ENCODE peak calls at places on chromosomes 13 and 19, in four cellular contexts. K is mammary epithelial cell, Y is astrocyte, C is fibroblast of lung. P is an unnamed sample.

GRCh38 chr13:74570834-74571233 is 436.6 kb upstream of the KLF12 start:
- DNase-seq in C (peak; percentile 95), K (peak; percentile 23), Y (peak; percentile 11), P (no peak)

GRCh38 chr19:11151181-11151580 is 4.4 kb downstream of the SPC24 start:
- DNase-seq in Y (no peak), C (no peak), K (no peak), P (no peak)

GRCh38 chr13:59744747-59745394 is 418.9 kb downstream of the DIAPH3 start:
- DNase-seq in Y (no peak), C (peak; percentile 20), K (no peak), P (no peak)

GRCh38 chr13:21980049-21980448 is 309.2 kb downstream of the FGF9 start:
- DNase-seq in C (no peak), K (no peak), Y (no peak), P (no peak)

GRCh38 chr19:15115080-15115479 is 7.9 kb downstream of the SYDE1 start:
- DNase-seq in C (peak; percentile 85), Y (no peak), K (no peak), P (no peak)

GRCh38 chr19:6041991-6042421 is 64.1 kb upstream of the RANBP3 start:
- DNase-seq in Y (no peak), K (no peak), C (no peak), P (no peak)

GRCh38 chr19:29837448-29837961 is 25.7 kb downstream of the CCNE1 start:
- DNase-seq in Y (no peak), K (no peak), C (no peak), P (no peak)

GRCh38 chr13:102495663-102496062 is 93.8 kb upstream of the FGF14 start:
- DNase-seq in K (no peak), C (no peak), Y (no peak), P (no peak)

GRCh38 chr13:110524484-110525254 is 36.9 kb downstream of the RAB20 start:
- DNase-seq in C (no peak), K (peak; percentile 29), Y (no peak), P (no peak)

GRCh38 chr19:15260939-15261338 is 28.7 kb upstream of the EPHX3 start:
- DNase-seq in K (no peak), Y (no peak), C (no peak), P (no peak)

GRCh38 chr19:6577410-6578125 is 13.4 kb downstream of the CD70 start:
- DNase-seq in K (peak; percentile 82), C (peak; percentile 18), Y (no peak), P (peak; percentile 12)

GRCh38 chr19:16671652-16672274 is 10.8 kb downstream of the TMEM38A start:
- DNase-seq in C (no peak), Y (no peak), K (no peak), P (no peak)

GRCh38 chr13:27053902-27054595 is 117.6 kb downstream of the USP12 start:
- DNase-seq in Y (peak; percentile 86), K (peak; percentile 89), C (peak; percentile 73), P (peak; percentile 18)

GRCh38 chr19:38728752-38729541 is 15.3 kb downstream of the CAPN12 start:
- DNase-seq in K (no peak), C (no peak), Y (no peak), P (no peak)

GRCh38 chr13:22793598-22794134 is 387.1 kb upstream of the SGCG start:
- DNase-seq in C (no peak), K (no peak), Y (peak; percentile 10), P (no peak)

GRCh38 chr13:27636624-27637288 is 15.1 kb downstream of the POLR1D start:
- DNase-seq in C (peak; percentile 47), Y (peak; percentile 62), K (peak; percentile 57), P (peak; percentile 42)

GRCh38 chr13:44516771-44517170 is 59.4 kb downstream of the TSC22D1 start:
- DNase-seq in K (no peak), Y (no peak), C (no peak), P (no peak)

GRCh38 chr19:38917921-38918491 is 6.0 kb upstream of the CCER2 start:
- DNase-seq in Y (no peak), K (no peak), C (no peak), P (no peak)

GRCh38 chr19:57903298-57904174 is 12.9 kb downstream of the ZNF417 start:
- DNase-seq in C (peak; percentile 76), K (peak; percentile 26), Y (peak; percentile 21), P (peak; percentile 19)

GRCh38 chr13:80040219-80040976 is 300.5 kb downstream of the SPRY2 start:
- DNase-seq in Y (peak; percentile 100), C (peak; percentile 96), K (peak; percentile 99), P (peak; percentile 91)

GRCh38 chr19:41327499-41328156 is 17.7 kb downstream of the CCDC97 start:
- DNase-seq in Y (peak; percentile 58), C (peak; percentile 22), K (peak; percentile 88), P (peak; percentile 88)

GRCh38 chr19:35257113-35257461 is 8.3 kb downstream of the LSR start:
- DNase-seq in C (no peak), K (no peak), Y (no peak), P (no peak)

GRCh38 chr13:98557934-98558630 is 18.8 kb downstream of the STK24 start:
- DNase-seq in C (no peak), Y (peak; percentile 65), K (no peak), P (no peak)

GRCh38 chr13:67258482-67258881 is 28.3 kb upstream of the PCDH9 start:
- DNase-seq in C (no peak), K (peak; percentile 1), Y (no peak), P (no peak)

GRCh38 chr19:10329555-10329954 is 3.8 kb downstream of the RAVER1 start:
- DNase-seq in Y (no peak), K (no peak), C (no peak), P (no peak)

GRCh38 chr19:1748115-1748702 is 5.1 kb upstream of the ONECUT3 start:
- DNase-seq in K (no peak), C (no peak), Y (no peak), P (no peak)

GRCh38 chr13:67841071-67841470 is 610.9 kb upstream of the PCDH9 start:
- DNase-seq in C (no peak), Y (no peak), K (no peak), P (no peak)

GRCh38 chr13:113288880-113289279 is 8.2 kb upstream of the LAMP1 start:
- DNase-seq in Y (no peak), K (peak; percentile 66), C (no peak), P (no peak)

GRCh38 chr19:19040417-19040816 is 7.0 kb downstream of the ARMC6 start:
- DNase-seq in K (no peak), C (peak; percentile 97), Y (peak; percentile 59), P (no peak)

GRCh38 chr13:90135558-90135957 is 1211.9 kb upstream of the MIR17HG start:
- DNase-seq in Y (no peak), K (no peak), C (no peak), P (no peak)

GRCh38 chr13:45162194-45162593 is 38.7 kb downstream of the KCTD4 start:
- DNase-seq in C (peak; percentile 49), K (no peak), Y (peak; percentile 22), P (peak; percentile 65)

GRCh38 chr13:43390101-43390500 is 366.7 kb downstream of the DNAJC15 start:
- DNase-seq in K (no peak), Y (no peak), C (peak; percentile 94), P (no peak)

GRCh38 chr19:1827566-1828278 is 15.6 kb upstream of the ATP8B3 start:
- DNase-seq in C (no peak), K (no peak), Y (no peak), P (no peak)

GRCh38 chr19:13091400-13092161 is 11.1 kb downstream of the LYL1 start:
- DNase-seq in C (peak; percentile 86), Y (peak; percentile 96), K (no peak), P (peak; percentile 93)
- TF ChIP-seq EZH2 in C (no peak), Y (no peak), K (no peak), P (no peak)

GRCh38 chr19:18002347-18002850 is 5.6 kb upstream of the ARRDC2 start:
- DNase-seq in K (no peak), C (no peak), Y (no peak), P (no peak)

GRCh38 chr19:18001837-18002345 is 6.1 kb upstream of the ARRDC2 start:
- DNase-seq in Y (no peak), K (no peak), C (no peak), P (no peak)

GRCh38 chr19:17999685-18000479 is 8.1 kb upstream of the ARRDC2 start:
- DNase-seq in K (no peak), C (no peak), Y (no peak), P (no peak)

GRCh38 chr19:18000480-18000980 is 7.4 kb upstream of the ARRDC2 start:
- DNase-seq in Y (no peak), C (no peak), K (no peak), P (no peak)

GRCh38 chr19:18000981-18001836 is 6.8 kb upstream of the ARRDC2 start:
- DNase-seq in C (peak; percentile 82), Y (peak; percentile 60), K (peak; percentile 84), P (peak; percentile 82)
- TF ChIP-seq EZH2 in C (no peak), Y (no peak), K (no peak), P (no peak)

DNA sequence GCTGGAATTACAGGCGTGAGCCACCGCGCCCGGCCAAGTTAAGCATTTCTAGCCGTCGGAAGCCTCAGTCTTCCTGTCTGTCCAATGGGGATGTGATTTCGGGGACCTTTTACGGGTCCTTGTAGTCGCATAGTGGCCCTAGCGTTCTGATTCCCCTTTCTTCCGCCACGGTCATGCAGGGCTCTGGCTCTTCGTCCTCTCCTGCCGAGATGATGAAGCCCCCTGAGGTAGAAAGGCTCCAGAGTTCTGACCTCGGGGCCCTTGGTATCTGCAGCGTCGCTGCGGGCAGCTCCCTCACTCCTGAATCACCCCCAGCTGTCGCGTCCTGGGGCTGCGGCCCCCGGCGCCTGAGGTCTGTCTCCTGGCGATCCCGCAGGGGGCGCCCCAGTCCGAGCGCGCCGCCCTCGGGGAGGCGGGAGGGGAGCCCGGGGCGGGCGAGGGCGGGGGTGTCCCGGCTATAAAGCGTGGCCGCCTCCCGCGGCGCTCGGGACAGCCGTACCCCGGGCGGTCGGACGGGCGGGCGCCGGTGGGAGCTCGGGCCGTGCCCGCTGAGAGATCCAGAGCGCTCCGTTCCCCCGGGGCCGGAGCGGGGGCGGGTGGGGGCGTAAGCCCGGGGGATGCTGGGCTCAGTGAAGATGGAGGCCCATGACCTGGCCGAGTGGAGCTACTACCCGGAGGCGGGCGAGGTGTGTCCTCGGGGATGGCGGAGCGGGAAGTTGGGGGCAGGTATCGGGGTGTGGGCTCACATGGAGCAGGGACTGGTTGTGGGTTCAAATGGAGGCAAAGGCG is at the start of gene FOXA3:
- DNase-seq in Y (no peak), C (peak; percentile 24), K (no peak), P (peak; percentile 32)
- TF ChIP-seq EZH2 in Y (peak; percentile 97), C (peak; percentile 66), K (peak; percentile 69), P (peak; percentile 68)

GRCh38 chr13:94799330-94799729 is 87.0 kb upstream of the SOX21 start:
- DNase-seq in C (no peak), Y (no peak), K (no peak), P (no peak)
- TF ChIP-seq EZH2 in C (no peak), Y (no peak), K (no peak), P (no peak)

GRCh38 chr19:47027586-47028371 is 8.1 kb downstream of the NPAS1 start:
- DNase-seq in C (no peak), K (no peak), Y (no peak), P (no peak)
- TF ChIP-seq EZH2 in C (peak; percentile 75), K (no peak), Y (no peak), P (peak; percentile 68)